ENCODE peak calls at places on chromosomes 4 and X, in five cellular contexts. One of them, this sample, is unnamed.

GRCh38 chrX:18422325-18422724 is 3.1 kb upstream of the CDKL5 start:
- DNase-seq in GM12878: no peak
- DNase-seq in RWPE1: no peak
- DNase-seq in heart right ventricle: no peak
- DNase-seq in hepatocyte: no peak
- DNase-seq in this sample: no peak

GRCh38 chrX:44432641-44433040 is 89.2 kb upstream of the EFHC2 start:
- DNase-seq in hepatocyte: no peak
- DNase-seq in RWPE1: no peak
- DNase-seq in heart right ventricle: peak; percentile 3
- DNase-seq in GM12878: no peak
- DNase-seq in this sample: peak; percentile 7

GRCh38 chrX:69153060-69153730 is 12.1 kb downstream of the PJA1 start:
- DNase-seq in hepatocyte: peak; percentile 67
- DNase-seq in GM12878: no peak
- DNase-seq in heart right ventricle: no peak
- DNase-seq in RWPE1: peak; percentile 72
- DNase-seq in this sample: no peak

GRCh38 chr4:99506781-99507180 is 4.0 kb upstream of the C4orf17 start:
- DNase-seq in heart right ventricle: no peak
- DNase-seq in GM12878: no peak
- DNase-seq in RWPE1: no peak
- DNase-seq in hepatocyte: peak; percentile 8
- DNase-seq in this sample: no peak

GRCh38 chr4:113625902-113626301 is 135.6 kb downstream of the CAMK2D start:
- DNase-seq in RWPE1: no peak
- DNase-seq in heart right ventricle: no peak
- DNase-seq in hepatocyte: no peak
- DNase-seq in GM12878: no peak
- DNase-seq in this sample: no peak

GRCh38 chr4:114021445-114021844 is 42.0 kb upstream of the ARSJ start:
- DNase-seq in RWPE1: no peak
- DNase-seq in hepatocyte: no peak
- DNase-seq in heart right ventricle: no peak
- DNase-seq in GM12878: no peak
- DNase-seq in this sample: no peak

GRCh38 chrX:76657499-76657898 is 230.0 kb downstream of the MAGEE1 start:
- DNase-seq in RWPE1: no peak
- DNase-seq in hepatocyte: no peak
- DNase-seq in GM12878: no peak
- DNase-seq in heart right ventricle: no peak
- DNase-seq in this sample: no peak

GRCh38 chr4:140091305-140091704 is 62.7 kb downstream of the MAML3 start:
- DNase-seq in RWPE1: no peak
- DNase-seq in heart right ventricle: no peak
- DNase-seq in hepatocyte: no peak
- DNase-seq in GM12878: no peak
- DNase-seq in this sample: no peak

GRCh38 chrX:38275615-38276014 is 51.7 kb downstream of the RPGR start:
- DNase-seq in GM12878: peak; percentile 13
- DNase-seq in heart right ventricle: no peak
- DNase-seq in RWPE1: peak; percentile 36
- DNase-seq in hepatocyte: peak; percentile 7
- DNase-seq in this sample: no peak

GRCh38 chr4:36944227-36944626 is 300.3 kb upstream of the NWD2 start:
- DNase-seq in hepatocyte: no peak
- DNase-seq in heart right ventricle: no peak
- DNase-seq in GM12878: no peak
- DNase-seq in RWPE1: no peak
- DNase-seq in this sample: no peak

GRCh38 chr4:55348436-55348835 is 2.4 kb downstream of the SRD5A3 start:
- DNase-seq in hepatocyte: no peak
- DNase-seq in heart right ventricle: no peak
- DNase-seq in RWPE1: no peak
- DNase-seq in GM12878: no peak
- DNase-seq in this sample: no peak

GRCh38 chrX:154719132-154719675 is 31.7 kb downstream of the GAB3 start:
- DNase-seq in hepatocyte: no peak
- DNase-seq in GM12878: no peak
- DNase-seq in heart right ventricle: no peak
- DNase-seq in RWPE1: no peak
- DNase-seq in this sample: no peak

GRCh38 chr4:67106846-67107467 is 438.3 kb downstream of the CENPC start:
- DNase-seq in hepatocyte: peak; percentile 41
- DNase-seq in heart right ventricle: no peak
- DNase-seq in GM12878: no peak
- DNase-seq in RWPE1: no peak
- DNase-seq in this sample: no peak

GRCh38 chrX:150715180-150715579 is 22.0 kb downstream of the MTMR1 start:
- DNase-seq in hepatocyte: no peak
- DNase-seq in RWPE1: no peak
- DNase-seq in heart right ventricle: no peak
- DNase-seq in GM12878: no peak
- DNase-seq in this sample: no peak

GRCh38 chr4:48653217-48654014 is 126.7 kb downstream of the FRYL start:
- DNase-seq in hepatocyte: peak; percentile 23
- DNase-seq in heart right ventricle: peak; percentile 70
- DNase-seq in GM12878: no peak
- DNase-seq in RWPE1: no peak
- DNase-seq in this sample: no peak

GRCh38 chr4:3836802-3837601 is 70.8 kb downstream of the ADRA2C start:
- DNase-seq in GM12878: no peak
- DNase-seq in hepatocyte: no peak
- DNase-seq in heart right ventricle: no peak
- DNase-seq in RWPE1: peak; percentile 11
- DNase-seq in this sample: no peak

GRCh38 chrX:14942341-14942740 is 69.1 kb downstream of the MOSPD2 start:
- DNase-seq in hepatocyte: no peak
- DNase-seq in heart right ventricle: no peak
- DNase-seq in GM12878: no peak
- DNase-seq in RWPE1: no peak
- DNase-seq in this sample: no peak

GRCh38 chr4:22514001-22514400 is 1.9 kb downstream of the ADGRA3 start:
- DNase-seq in hepatocyte: no peak
- DNase-seq in GM12878: no peak
- DNase-seq in heart right ventricle: no peak
- DNase-seq in RWPE1: no peak
- DNase-seq in this sample: no peak

GRCh38 chrX:145654486-145654885 is 163.1 kb upstream of the SLITRK2 start:
- DNase-seq in RWPE1: no peak
- DNase-seq in heart right ventricle: no peak
- DNase-seq in GM12878: no peak
- DNase-seq in hepatocyte: no peak
- DNase-seq in this sample: no peak

GRCh38 chr4:186134254-186134653 is 29.8 kb downstream of the FAM149A start:
- DNase-seq in hepatocyte: no peak
- DNase-seq in GM12878: peak; percentile 72
- DNase-seq in RWPE1: no peak
- DNase-seq in heart right ventricle: no peak
- DNase-seq in this sample: no peak

GRCh38 chrX:1398431-1399340 is 6.8 kb upstream of the SLC25A6 start:
- DNase-seq in GM12878: no peak
- DNase-seq in heart right ventricle: no peak
- DNase-seq in RWPE1: no peak
- DNase-seq in hepatocyte: no peak
- DNase-seq in this sample: no peak

GRCh38 chr4:25771672-25772071 is 91.1 kb downstream of the SEL1L3 start:
- DNase-seq in hepatocyte: no peak
- DNase-seq in GM12878: no peak
- DNase-seq in RWPE1: no peak
- DNase-seq in heart right ventricle: no peak
- DNase-seq in this sample: no peak

GRCh38 chr4:121256346-121256745 is 92.2 kb upstream of the TNIP3 start:
- DNase-seq in GM12878: peak; percentile 77
- DNase-seq in hepatocyte: peak; percentile 42
- DNase-seq in heart right ventricle: no peak
- DNase-seq in RWPE1: peak; percentile 92
- DNase-seq in this sample: no peak

GRCh38 chr4:41418444-41418843 is 119.5 kb upstream of the LIMCH1 start:
- DNase-seq in RWPE1: no peak
- DNase-seq in GM12878: no peak
- DNase-seq in hepatocyte: no peak
- DNase-seq in heart right ventricle: peak; percentile 78
- DNase-seq in this sample: peak; percentile 78

GRCh38 chr4:109412805-109413204 is 20.8 kb upstream of the SEC24B start:
- DNase-seq in GM12878: no peak
- DNase-seq in RWPE1: no peak
- DNase-seq in heart right ventricle: no peak
- DNase-seq in hepatocyte: no peak
- DNase-seq in this sample: peak; percentile 91

GRCh38 chr4:109418588-109418987 is 15.0 kb upstream of the SEC24B start:
- DNase-seq in RWPE1: no peak
- DNase-seq in hepatocyte: no peak
- DNase-seq in heart right ventricle: no peak
- DNase-seq in GM12878: no peak
- DNase-seq in this sample: no peak

GRCh38 chr4:109411964-109412363 is 21.7 kb upstream of the SEC24B start:
- DNase-seq in hepatocyte: peak; percentile 48
- DNase-seq in GM12878: no peak
- DNase-seq in heart right ventricle: peak; percentile 41
- DNase-seq in RWPE1: no peak
- DNase-seq in this sample: no peak

GRCh38 chr4:109410776-109411175 is 22.8 kb upstream of the SEC24B start:
- DNase-seq in hepatocyte: no peak
- DNase-seq in heart right ventricle: no peak
- DNase-seq in RWPE1: no peak
- DNase-seq in GM12878: no peak
- DNase-seq in this sample: no peak

DNA sequence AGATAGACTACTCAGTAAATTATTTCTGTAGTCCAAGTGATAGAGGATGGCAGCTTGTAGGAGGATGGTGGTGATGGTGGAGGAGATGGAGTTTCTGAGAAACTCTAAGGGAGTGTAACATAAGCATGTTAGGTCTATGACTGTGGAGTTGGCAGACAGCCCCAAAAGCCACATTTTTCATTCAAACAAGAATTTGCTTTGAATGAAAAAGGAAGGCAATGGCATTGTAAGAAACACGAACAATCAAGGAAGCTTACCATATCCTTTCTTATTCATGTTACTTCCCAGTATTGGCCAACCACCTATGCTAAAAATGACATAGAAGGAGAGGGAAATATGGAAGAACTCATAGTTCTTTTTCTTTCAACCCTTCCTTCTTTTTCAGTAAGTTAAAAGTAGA is 18.7 kb upstream of the SEC24B start:
- DNase-seq in RWPE1: no peak
- DNase-seq in hepatocyte: no peak
- DNase-seq in heart right ventricle: no peak
- DNase-seq in GM12878: no peak
- DNase-seq in this sample: no peak
- TF ChIP-seq CTCF in RWPE1: no peak
- TF ChIP-seq CTCF in hepatocyte: no peak
- TF ChIP-seq CTCF in heart right ventricle: no peak
- TF ChIP-seq CTCF in GM12878: no peak
- TF ChIP-seq CTCF in this sample: no peak

DNA sequence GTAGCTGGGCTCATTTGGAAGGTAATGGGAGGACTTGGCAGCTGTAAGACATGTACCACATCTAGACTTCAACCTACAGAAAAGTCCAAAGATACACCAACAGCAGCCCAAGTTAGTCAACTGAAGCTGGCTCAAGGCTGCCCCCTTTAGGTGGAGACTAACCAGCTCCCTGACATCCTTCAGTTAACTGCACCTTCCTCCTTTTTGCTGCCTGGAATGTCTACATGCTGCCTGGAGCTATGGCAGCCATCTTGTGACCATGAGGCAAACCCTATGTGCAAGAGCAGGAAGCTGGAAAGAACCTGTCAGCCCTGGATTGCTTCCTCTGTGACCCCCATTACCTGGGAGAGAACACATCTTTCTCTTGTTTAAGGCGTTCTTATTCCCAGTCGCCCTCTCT is 25.8 kb downstream of the ARSD start:
- DNase-seq in heart right ventricle: no peak
- DNase-seq in GM12878: no peak
- DNase-seq in hepatocyte: no peak
- DNase-seq in RWPE1: no peak
- DNase-seq in this sample: no peak
- TF ChIP-seq CTCF in heart right ventricle: no peak
- TF ChIP-seq CTCF in GM12878: no peak
- TF ChIP-seq CTCF in hepatocyte: no peak
- TF ChIP-seq CTCF in RWPE1: no peak
- TF ChIP-seq CTCF in this sample: no peak

DNA sequence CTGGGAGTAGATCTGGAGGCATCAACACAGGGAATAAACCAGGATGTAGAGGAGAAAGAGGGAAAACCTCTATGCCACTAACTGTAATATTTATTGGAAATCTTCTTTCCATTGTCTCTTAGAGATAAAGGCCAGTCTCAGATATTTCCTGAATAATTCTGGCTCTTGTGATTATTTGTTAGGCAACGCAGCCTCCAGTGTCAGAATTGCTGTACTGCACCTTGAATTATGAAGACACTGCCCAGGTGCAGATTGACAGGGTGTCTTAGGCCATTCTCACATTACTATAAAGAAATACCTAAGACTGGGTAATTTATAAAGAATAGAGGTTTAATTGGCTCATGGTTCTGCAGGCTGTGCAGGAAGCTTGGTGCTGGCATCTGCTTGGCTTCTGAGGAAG is 100.7 kb upstream of the ZDHHC15 start:
- DNase-seq in GM12878: no peak
- DNase-seq in hepatocyte: peak; percentile 8
- DNase-seq in heart right ventricle: no peak
- DNase-seq in RWPE1: no peak
- DNase-seq in this sample: no peak
- TF ChIP-seq CTCF in GM12878: peak; percentile 17
- TF ChIP-seq CTCF in hepatocyte: peak; percentile 19
- TF ChIP-seq CTCF in heart right ventricle: peak; percentile 24
- TF ChIP-seq CTCF in RWPE1: no peak
- TF ChIP-seq CTCF in this sample: no peak

GRCh38 chr4:89863533-89863932 is 26.6 kb upstream of the SNCA start:
- DNase-seq in RWPE1: no peak
- DNase-seq in GM12878: no peak
- DNase-seq in heart right ventricle: no peak
- DNase-seq in hepatocyte: no peak
- DNase-seq in this sample: no peak

GRCh38 chr4:89868261-89868660 is 26.4 kb upstream of the MMRN1 start:
- DNase-seq in hepatocyte: no peak
- DNase-seq in RWPE1: no peak
- DNase-seq in heart right ventricle: no peak
- DNase-seq in GM12878: no peak
- DNase-seq in this sample: no peak

GRCh38 chr4:89871211-89871610 is 23.4 kb upstream of the MMRN1 start:
- DNase-seq in hepatocyte: no peak
- DNase-seq in RWPE1: no peak
- DNase-seq in GM12878: no peak
- DNase-seq in heart right ventricle: no peak
- DNase-seq in this sample: no peak

DNA sequence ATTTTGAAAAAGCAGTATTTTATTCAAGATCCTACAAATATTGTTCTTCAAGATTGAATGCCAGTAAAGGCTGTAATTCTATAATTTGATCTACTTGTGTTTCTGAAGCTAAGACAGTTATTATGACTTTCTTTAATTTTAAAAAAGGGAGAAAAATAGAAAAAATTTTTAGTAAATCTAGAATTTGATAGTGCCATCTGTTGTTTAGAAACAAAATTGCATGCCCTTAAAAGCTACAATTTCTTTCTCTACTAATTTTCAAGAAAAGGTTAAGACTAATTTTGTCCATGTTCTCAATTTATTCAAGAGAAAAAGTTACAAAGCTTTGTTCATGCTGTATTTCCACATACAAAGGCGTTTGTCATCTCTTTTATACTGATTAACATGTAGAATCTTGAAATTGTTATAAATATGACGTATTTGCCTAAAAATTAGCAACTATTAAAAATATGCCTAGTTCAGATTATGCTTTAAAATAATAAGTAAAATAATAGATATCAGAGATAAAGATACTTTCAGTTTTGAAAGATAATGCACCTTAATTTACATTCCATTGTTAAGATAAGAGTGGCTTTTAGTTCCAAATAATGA is 25.6 kb upstream of the MMRN1 start:
- DNase-seq in heart right ventricle: no peak
- DNase-seq in hepatocyte: no peak
- DNase-seq in GM12878: no peak
- DNase-seq in RWPE1: no peak
- DNase-seq in this sample: no peak
- TF ChIP-seq CTCF in heart right ventricle: peak; percentile 63
- TF ChIP-seq CTCF in hepatocyte: peak; percentile 65
- TF ChIP-seq CTCF in GM12878: no peak
- TF ChIP-seq CTCF in RWPE1: peak; percentile 67
- TF ChIP-seq CTCF in this sample: peak; percentile 22